ENCODE peak calls at places on chromosomes 2 and 18, in nine cellular contexts. Y is spleen, I is HFFc6, K is neural progenitor cell, V is GM13977, U is AG09319, Q is tibial nerve, A is astrocyte of the cerebellum, D is Peyer's patch. B is an unnamed sample.
A peak's percentile ranks its signal among the peaks of the same experiment; 100 is the strongest.

GRCh38 chr2:176872406-176872805 is 340.2 kb upstream of the HNRNPA3 start:
- DNase-seq in Y (no peak), I (no peak), K (no peak), V (no peak), U (no peak), Q (no peak), A (no peak), D (no peak), B (no peak)

GRCh38 chr2:69577467-69578200 is 65.9 kb downstream of the AAK1 start:
- DNase-seq in Y (no peak), I (no peak), K (no peak), V (no peak), U (no peak), Q (no peak), A (no peak), D (no peak), B (peak; percentile 50)

GRCh38 chr2:214830794-214831346 is 21.4 kb upstream of the BARD1 start:
- DNase-seq in Y (no peak), I (no peak), K (peak; percentile 27), V (no peak), U (no peak), Q (no peak), A (no peak), D (no peak), B (peak; percentile 52)

GRCh38 chr2:21092308-21092869 is 31.4 kb upstream of the TDRD15 start:
- DNase-seq in Y (no peak), I (no peak), K (no peak), V (no peak), U (no peak), Q (no peak), A (no peak), D (no peak), B (no peak)

GRCh38 chr2:235005603-235006259 is 53.9 kb downstream of the SH3BP4 start:
- DNase-seq in Y (no peak), I (no peak), K (peak; percentile 88), V (no peak), U (no peak), Q (no peak), A (no peak), D (no peak), B (peak; percentile 65)

GRCh38 chr2:168614291-168615018 is 158.4 kb downstream of the CERS6 start:
- DNase-seq in Y (no peak), I (no peak), K (no peak), V (no peak), U (no peak), Q (no peak), A (no peak), D (no peak), B (no peak)

GRCh38 chr2:213995400-213996105 is 415.3 kb upstream of the VWC2L start:
- DNase-seq in Y (no peak), I (peak; percentile 95), K (no peak), V (no peak), U (peak; percentile 70), Q (no peak), A (peak; percentile 73), D (no peak), B (peak; percentile 13)

GRCh38 chr18:63260075-63260754 is 59.4 kb downstream of the BCL2 start:
- DNase-seq in Y (no peak), I (no peak), K (no peak), V (no peak), U (no peak), Q (no peak), A (no peak), D (no peak), B (no peak)

GRCh38 chr2:167509585-167509984 is 621.3 kb downstream of the XIRP2 start:
- DNase-seq in Y (no peak), I (no peak), K (peak; percentile 8), V (no peak), U (peak; percentile 2), Q (no peak), A (peak; percentile 78), D (no peak), B (peak; percentile 14)

GRCh38 chr2:26672112-26672817 is 20.3 kb upstream of the KCNK3 start:
- DNase-seq in Y (peak; percentile 21), I (no peak), K (no peak), V (no peak), U (no peak), Q (no peak), A (no peak), D (peak; percentile 15), B (no peak)

DNA sequence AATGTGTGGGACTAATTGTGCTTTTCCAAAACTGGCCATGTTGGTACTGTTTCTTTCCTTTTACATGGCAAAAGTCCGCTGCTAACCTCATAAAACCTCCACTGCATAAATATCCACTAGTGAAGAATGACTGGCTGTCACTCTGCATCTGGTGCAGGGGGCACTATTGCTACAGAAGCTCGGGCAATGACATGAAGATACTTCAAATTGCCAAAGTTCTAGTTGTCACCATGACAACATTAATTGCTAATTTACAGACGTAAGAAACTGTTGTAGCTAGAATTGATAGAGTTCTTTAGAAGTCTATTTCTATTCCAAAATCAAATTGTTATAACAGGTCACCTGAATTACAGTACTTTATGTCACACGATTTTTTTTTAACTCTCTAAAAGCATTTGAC is 861 bp downstream of the CFAP210 start:
- DNase-seq in Y (no peak), I (no peak), K (no peak), V (no peak), U (no peak), Q (no peak), A (no peak), D (no peak), B (no peak)
- TF ChIP-seq CTCF in Y (no peak), I (peak; percentile 37), K (peak; percentile 11), V (peak; percentile 25), U (peak; percentile 5), Q (no peak), A (no peak), D (peak; percentile 36), B (no peak)

GRCh38 chr2:19367346-19367745 is 8.9 kb upstream of the OSR1 start:
- DNase-seq in Y (no peak), I (no peak), K (no peak), V (no peak), U (no peak), Q (no peak), A (no peak), D (no peak), B (peak; percentile 86)
- TF ChIP-seq CTCF in Y (no peak), I (no peak), K (no peak), V (no peak), U (no peak), Q (no peak), A (no peak), D (no peak), B (no peak)

GRCh38 chr2:1790996-1791395 is 46.7 kb upstream of the PXDN start:
- DNase-seq in Y (no peak), I (no peak), K (no peak), V (no peak), U (no peak), Q (no peak), A (no peak), D (no peak), B (peak; percentile 51)

GRCh38 chr2:1790473-1790872 is 46.2 kb upstream of the PXDN start:
- DNase-seq in Y (no peak), I (no peak), K (no peak), V (no peak), U (no peak), Q (no peak), A (no peak), D (no peak), B (no peak)

GRCh38 chr2:1788478-1788959 is 44.2 kb upstream of the PXDN start:
- DNase-seq in Y (peak; percentile 64), I (no peak), K (no peak), V (no peak), U (no peak), Q (no peak), A (no peak), D (no peak), B (no peak)

GRCh38 chr2:1787799-1788477 is 43.6 kb upstream of the PXDN start:
- DNase-seq in Y (no peak), I (no peak), K (no peak), V (no peak), U (no peak), Q (no peak), A (no peak), D (no peak), B (no peak)

DNA sequence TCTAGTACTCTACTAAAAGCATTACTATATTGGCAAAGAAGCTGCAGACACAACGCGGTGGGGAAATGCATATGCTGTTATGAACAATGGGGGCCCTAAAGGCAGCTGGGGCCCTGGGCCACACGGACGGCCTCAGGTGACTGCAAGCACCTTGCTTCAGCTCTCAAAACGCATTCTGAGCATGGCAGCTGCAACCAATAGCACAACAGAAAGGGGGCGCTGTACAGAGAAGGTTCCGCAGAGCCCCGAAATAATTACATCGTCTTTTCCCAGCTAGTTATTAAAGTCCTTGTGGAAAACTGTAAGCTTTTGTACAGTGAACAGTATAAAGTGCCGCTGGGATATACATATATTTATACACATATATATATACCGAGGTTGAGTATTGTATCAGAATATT is 45.3 kb upstream of the PXDN start:
- DNase-seq in Y (no peak), I (no peak), K (no peak), V (no peak), U (no peak), Q (no peak), A (no peak), D (no peak), B (no peak)
- TF ChIP-seq CTCF in Y (no peak), I (peak; percentile 52), K (peak; percentile 44), V (no peak), U (no peak), Q (no peak), A (no peak), D (no peak), B (peak; percentile 9)

GRCh38 chr2:83386559-83386958 is 1072.5 kb downstream of the SUCLG1 start:
- DNase-seq in Y (no peak), I (no peak), K (no peak), V (no peak), U (no peak), Q (no peak), A (no peak), D (no peak), B (peak; percentile 1)
- TF ChIP-seq CTCF in Y (no peak), I (no peak), K (no peak), V (no peak), U (no peak), Q (no peak), A (no peak), D (no peak), B (no peak)

GRCh38 chr2:60337142-60337497 is 216.3 kb downstream of the BCL11A start:
- DNase-seq in Y (no peak), I (no peak), K (peak; percentile 52), V (no peak), U (no peak), Q (no peak), A (no peak), D (peak; percentile 73), B (no peak)
- TF ChIP-seq CTCF in Y (peak; percentile 10), I (peak; percentile 27), K (peak; percentile 47), V (peak; percentile 35), U (no peak), Q (no peak), A (no peak), D (no peak), B (no peak)

GRCh38 chr2:42386684-42387083 is 25.7 kb upstream of the COX7A2L start:
- DNase-seq in Y (no peak), I (no peak), K (no peak), V (peak; percentile 33), U (no peak), Q (no peak), A (no peak), D (no peak), B (no peak)
- TF ChIP-seq CTCF in Y (peak; percentile 32), I (peak; percentile 64), K (peak; percentile 54), V (peak; percentile 57), U (no peak), Q (no peak), A (peak; percentile 41), D (peak; percentile 37), B (peak; percentile 57)

GRCh38 chr18:47968721-47969120 is 38.3 kb upstream of the SMAD2 start:
- DNase-seq in Y (no peak), I (peak; percentile 29), K (peak; percentile 24), V (no peak), U (no peak), Q (no peak), A (peak; percentile 6), D (no peak), B (no peak)
- TF ChIP-seq CTCF in Y (no peak), I (no peak), K (no peak), V (no peak), U (no peak), Q (no peak), A (no peak), D (no peak), B (no peak)

B was measured in fibroblast of villous mesenchyme.